ENCODE peak calls at places on chromosomes 4 and X, in four cellular contexts. A is thoracic aorta; R is CD8-positive, alpha-beta memory T cell; F is endothelial cell of umbilical vein. B is an unnamed sample. For H3K36me3, the result is how much of the 10 kb centered on the place peaks cover.

GRCh38 chr4:112277705-112278448 is 7.8 kb downstream of the TIFA start:
- DNase-seq in A (no peak), R (no peak), F (no peak), B (no peak)

GRCh38 chrX:101550825-101551767 is 749 bp downstream of the ARMCX1 start:
- DNase-seq in A (no peak), R (no peak), F (peak), B (peak)

GRCh38 chr4:176270669-176271068 is 1.6 kb upstream of the ASB5 start:
- DNase-seq in A (no peak), R (no peak), F (peak), B (peak)

GRCh38 chr4:81472249-81473085 is 760 bp upstream of the RASGEF1B start:
- DNase-seq in A (no peak), R (peak), F (no peak), B (peak)

GRCh38 chrX:20530319-20530979 is 263.7 kb upstream of the RPS6KA3 start:
- DNase-seq in A (no peak), R (peak), F (peak), B (peak)

GRCh38 chr4:61924131-61924530 is 724.0 kb downstream of the ADGRL3 start:
- DNase-seq in A (no peak), R (no peak), F (no peak), B (no peak)

GRCh38 chrX:108250654-108251579 is 159.3 kb downstream of the ATG4A start:
- DNase-seq in A (no peak), R (no peak), F (no peak), B (peak)

GRCh38 chrX:40573763-40574162 is 7.0 kb upstream of the ATP6AP2 start:
- DNase-seq in A (no peak), R (peak), F (peak), B (no peak)

GRCh38 chrX:11407331-11408110 is 114.3 kb downstream of the AMELX start:
- DNase-seq in A (no peak), R (no peak), F (no peak), B (no peak)

GRCh38 chrX:21374163-21374993 is at the start of gene CNKSR2:
- DNase-seq in A (no peak), R (no peak), F (peak), B (peak)

GRCh38 chr4:129008096-129008495 is 85.2 kb downstream of the SCLT1 start:
- DNase-seq in A (no peak), R (no peak), F (no peak), B (no peak)
- H3K36me3 ChIP-seq in A (under half), R (under half), F (under half), B (under half)

GRCh38 chr4:136810626-136811025 is 721.7 kb downstream of the PCDH18 start:
- DNase-seq in A (no peak), R (no peak), F (no peak), B (no peak)
- H3K36me3 ChIP-seq in A (under half), R (under half), F (under half), B (under half)

GRCh38 chrX:18613930-18614639 is 57.8 kb downstream of the RS1 start:
- DNase-seq in A (no peak), R (no peak), F (no peak), B (no peak)

GRCh38 chrX:18620349-18620748 is 51.6 kb downstream of the RS1 start:
- DNase-seq in A (no peak), R (no peak), F (no peak), B (peak)

GRCh38 chrX:18616688-18617087 is 55.2 kb downstream of the RS1 start:
- DNase-seq in A (no peak), R (no peak), F (no peak), B (no peak)

GRCh38 chrX:18619288-18619687 is 52.6 kb downstream of the RS1 start:
- DNase-seq in A (no peak), R (no peak), F (no peak), B (no peak)

GRCh38 chrX:18617351-18617750 is 54.6 kb downstream of the RS1 start:
- DNase-seq in A (no peak), R (no peak), F (peak), B (peak)
- H3K36me3 ChIP-seq in A (under half), R (under half), F (under half), B (under half)

DNA sequence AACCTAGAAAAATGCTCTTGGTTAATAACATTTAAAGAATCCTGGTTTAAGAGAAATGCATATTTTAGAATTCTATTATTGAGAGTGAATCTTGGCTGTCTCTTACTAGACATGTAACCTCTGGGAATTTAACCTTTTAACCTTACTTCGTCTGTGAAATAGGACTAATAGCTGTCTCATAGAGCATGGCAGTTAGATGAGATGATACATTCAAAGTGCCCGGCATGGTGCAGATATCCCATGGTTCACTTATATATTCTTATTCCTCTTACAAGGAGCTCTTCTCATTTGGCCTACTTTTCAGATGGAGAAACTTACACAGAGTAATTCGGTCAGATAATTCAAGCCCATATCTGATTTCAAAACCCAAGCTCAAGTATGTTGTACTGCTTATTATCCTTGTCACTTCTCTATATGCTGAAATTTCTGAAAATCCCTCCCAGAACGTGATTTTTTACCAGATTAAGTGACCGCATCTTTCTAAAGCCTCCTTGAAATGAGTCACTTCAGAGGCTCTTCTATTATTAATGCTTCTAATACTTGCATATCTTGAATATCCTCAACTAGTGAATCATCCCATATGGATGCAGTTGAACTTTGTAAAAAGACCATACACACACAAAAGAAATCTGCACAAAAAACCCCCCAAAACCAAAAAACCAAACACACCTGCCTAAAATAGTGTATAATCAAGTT is 4.9 kb downstream of the CDKN2AIP start:
- DNase-seq in A (no peak), R (no peak), F (no peak), B (no peak)
- H3K36me3 ChIP-seq in A (under half), R (under half), F (under half), B (under half)

GRCh38 chrX:54999717-55000598 is at the start of gene APEX2:
- DNase-seq in A (peak), R (peak), F (peak), B (peak)

GRCh38 chrX:55008571-55009358 is 8.6 kb downstream of the APEX2 start:
- DNase-seq in A (no peak), R (no peak), F (peak), B (peak)

GRCh38 chrX:55006827-55007621 is 6.9 kb downstream of the APEX2 start:
- DNase-seq in A (no peak), R (no peak), F (no peak), B (no peak)

GRCh38 chrX:55007633-55008032 is 7.5 kb downstream of the APEX2 start:
- DNase-seq in A (no peak), R (no peak), F (peak), B (no peak)

DNA sequence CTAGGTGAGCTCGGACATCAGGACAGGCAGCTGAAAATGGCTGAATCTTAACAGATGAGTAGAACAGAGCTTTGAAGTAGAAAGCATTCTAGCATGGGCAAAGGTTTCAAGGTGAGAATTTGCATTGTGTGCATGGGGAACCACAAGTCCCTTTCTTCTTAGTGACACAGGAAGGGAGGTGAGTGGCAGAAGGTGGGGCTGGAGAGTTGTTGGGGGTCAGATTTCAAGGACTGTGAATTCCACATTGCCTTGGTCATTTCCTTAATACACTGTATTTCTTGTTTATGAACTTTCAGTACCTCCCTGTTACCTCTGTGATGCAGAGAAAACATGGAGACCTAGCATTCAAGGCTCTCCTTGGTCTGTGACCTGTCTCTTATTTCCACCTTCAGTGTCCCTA is 4.1 kb downstream of the APEX2 start:
- DNase-seq in A (no peak), R (no peak), F (no peak), B (no peak)
- H3K36me3 ChIP-seq in A (under half), R (under half), F (under half), B (under half)

GRCh38 chr4:39308576-39308975 is 57.6 kb downstream of the RFC1 start:
- DNase-seq in A (no peak), R (no peak), F (peak), B (no peak)

GRCh38 chr4:39303871-39304270 is 62.3 kb downstream of the RFC1 start:
- DNase-seq in A (no peak), R (no peak), F (no peak), B (no peak)

GRCh38 chr4:39304651-39305050 is 61.5 kb downstream of the RFC1 start:
- DNase-seq in A (no peak), R (no peak), F (peak), B (no peak)

GRCh38 chr4:39302901-39303300 is 63.3 kb downstream of the RFC1 start:
- DNase-seq in A (no peak), R (no peak), F (no peak), B (no peak)

DNA sequence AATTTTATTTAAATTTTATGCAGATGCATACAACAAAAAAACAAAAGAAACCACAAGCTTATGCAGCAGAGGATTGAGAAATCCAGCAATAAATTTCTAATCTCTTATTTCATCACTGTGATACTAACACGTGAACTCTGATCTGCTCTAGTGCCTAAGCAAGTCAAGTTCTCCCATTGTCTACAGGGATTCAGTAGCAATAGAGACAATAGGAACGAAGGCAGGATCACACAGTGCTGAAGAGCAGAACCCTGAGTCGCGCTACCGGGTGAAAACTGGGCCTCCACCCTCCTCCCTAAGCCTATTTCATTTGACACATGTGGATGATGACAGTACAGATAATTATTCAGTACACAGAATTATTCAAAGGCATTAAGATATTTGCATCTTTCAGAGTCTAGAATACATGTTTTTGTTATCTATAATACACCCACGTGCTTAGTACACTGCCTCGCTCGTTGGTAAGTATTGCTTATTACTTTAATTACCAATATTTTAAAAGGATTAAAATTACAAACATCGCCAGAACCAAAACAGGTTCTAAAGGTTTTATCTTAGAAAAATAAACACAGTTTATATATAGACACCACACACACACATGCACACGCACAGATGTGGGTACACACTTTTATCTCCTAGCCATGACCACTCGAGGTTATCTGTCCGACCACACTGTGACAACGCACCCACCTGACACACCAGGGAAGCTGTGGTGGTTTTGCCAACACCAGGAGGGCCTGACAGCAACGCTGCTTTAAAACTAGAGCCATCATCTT is 60.1 kb downstream of the RFC1 start:
- DNase-seq in A (no peak), R (no peak), F (no peak), B (no peak)
- H3K36me3 ChIP-seq in A (under half), R (half or more), F (under half), B (half or more)

GRCh38 chr4:15031993-15032660 is 29.8 kb downstream of the CPEB2 start:
- DNase-seq in A (no peak), R (no peak), F (peak), B (no peak)

GRCh38 chr4:15037923-15038541 is 35.8 kb downstream of the CPEB2 start:
- DNase-seq in A (no peak), R (no peak), F (no peak), B (no peak)

GRCh38 chr4:15031197-15031596 is 28.9 kb downstream of the CPEB2 start:
- DNase-seq in A (no peak), R (no peak), F (peak), B (no peak)

GRCh38 chr4:15035152-15035551 is 32.9 kb downstream of the CPEB2 start:
- DNase-seq in A (no peak), R (no peak), F (peak), B (no peak)

GRCh38 chr4:15034071-15034764 is 31.9 kb downstream of the CPEB2 start:
- DNase-seq in A (no peak), R (no peak), F (peak), B (peak)
- H3K36me3 ChIP-seq in A (under half), R (under half), F (under half), B (under half)

GRCh38 chrX:17553451-17553850 is 178.5 kb downstream of the NHS start:
- DNase-seq in A (no peak), R (no peak), F (peak), B (no peak)
- H3K36me3 ChIP-seq in A (under half), R (under half), F (under half), B (under half)

DNA sequence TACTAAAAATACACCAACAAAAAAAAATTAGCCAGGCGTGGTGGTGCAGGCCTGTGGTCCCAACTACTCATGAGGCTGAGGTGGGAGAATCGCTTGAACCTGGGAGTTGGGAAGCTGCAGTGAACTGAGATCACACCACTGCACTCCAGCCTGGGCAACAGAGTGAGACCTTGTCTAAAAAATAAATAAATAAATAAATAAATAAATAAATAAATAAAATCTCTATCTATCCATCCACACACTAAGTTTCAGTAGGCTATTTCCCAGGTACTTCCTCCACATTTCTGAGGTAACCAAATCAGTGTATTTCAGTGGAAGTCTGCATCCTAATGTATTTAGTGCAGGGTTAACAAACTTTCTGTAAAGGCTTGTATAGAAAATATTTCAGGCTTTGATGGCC is 10.9 kb downstream of the ABRAXAS1 start:
- DNase-seq in A (no peak), R (no peak), F (no peak), B (no peak)
- H3K36me3 ChIP-seq in A (under half), R (under half), F (under half), B (under half)

GRCh38 chrX:136667446-136668168 is 19.6 kb downstream of the CD40LG start:
- DNase-seq in A (no peak), R (no peak), F (no peak), B (no peak)
- H3K36me3 ChIP-seq in A (under half), R (under half), F (under half), B (under half)